ENCODE peak calls at places on chromosome 18, in five cellular contexts. One of them, this sample, is unnamed.

GRCh38 chr18:4020026-4020425 is 435.1 kb downstream of the DLGAP1 start:
- DNase-seq in adrenal gland: no peak
- DNase-seq in OCI-LY7: peak; percentile 11
- DNase-seq in endodermal cell: no peak
- DNase-seq in prostate gland: no peak
- DNase-seq in this sample: no peak

GRCh38 chr18:9796933-9797549 is 88.7 kb upstream of the TXNDC2 start:
- DNase-seq in adrenal gland: no peak
- DNase-seq in OCI-LY7: no peak
- DNase-seq in endodermal cell: no peak
- DNase-seq in prostate gland: no peak
- DNase-seq in this sample: peak; percentile 60

GRCh38 chr18:52060612-52061259 is 279.3 kb upstream of the DCC start:
- DNase-seq in adrenal gland: no peak
- DNase-seq in OCI-LY7: no peak
- DNase-seq in endodermal cell: peak; percentile 44
- DNase-seq in prostate gland: no peak
- DNase-seq in this sample: no peak

GRCh38 chr18:2970762-2971659 is 41.9 kb downstream of the LPIN2 start:
- DNase-seq in adrenal gland: no peak
- DNase-seq in OCI-LY7: no peak
- DNase-seq in endodermal cell: no peak
- DNase-seq in prostate gland: no peak
- DNase-seq in this sample: no peak

GRCh38 chr18:22728481-22729105 is 204.5 kb upstream of the RBBP8 start:
- DNase-seq in adrenal gland: no peak
- DNase-seq in OCI-LY7: no peak
- DNase-seq in endodermal cell: no peak
- DNase-seq in prostate gland: no peak
- DNase-seq in this sample: no peak

GRCh38 chr18:12231040-12231882 is 22.9 kb upstream of the CIDEA start:
- DNase-seq in adrenal gland: no peak
- DNase-seq in OCI-LY7: no peak
- DNase-seq in endodermal cell: no peak
- DNase-seq in prostate gland: no peak
- DNase-seq in this sample: no peak

GRCh38 chr18:48933578-48934399 is 17.0 kb downstream of the SMAD7 start:
- DNase-seq in adrenal gland: no peak
- DNase-seq in OCI-LY7: no peak
- DNase-seq in endodermal cell: no peak
- DNase-seq in prostate gland: no peak
- DNase-seq in this sample: no peak

GRCh38 chr18:46243095-46243494 is 138.9 kb downstream of the HAUS1 start:
- DNase-seq in adrenal gland: no peak
- DNase-seq in OCI-LY7: no peak
- DNase-seq in endodermal cell: no peak
- DNase-seq in prostate gland: no peak
- DNase-seq in this sample: no peak

GRCh38 chr18:22494771-22495170 is 77.1 kb upstream of the CTAGE1 start:
- DNase-seq in adrenal gland: no peak
- DNase-seq in OCI-LY7: no peak
- DNase-seq in endodermal cell: no peak
- DNase-seq in prostate gland: no peak
- DNase-seq in this sample: no peak

GRCh38 chr18:68960355-68960754 is 162.5 kb downstream of the CCDC102B start:
- DNase-seq in adrenal gland: no peak
- DNase-seq in OCI-LY7: no peak
- DNase-seq in endodermal cell: no peak
- DNase-seq in prostate gland: no peak
- DNase-seq in this sample: peak; percentile 65

GRCh38 chr18:67425724-67426123 is 90.8 kb downstream of the DSEL start:
- DNase-seq in adrenal gland: no peak
- DNase-seq in OCI-LY7: no peak
- DNase-seq in endodermal cell: no peak
- DNase-seq in prostate gland: no peak
- DNase-seq in this sample: no peak

GRCh38 chr18:48098538-48098937 is 168.1 kb upstream of the SMAD2 start:
- DNase-seq in adrenal gland: no peak
- DNase-seq in OCI-LY7: no peak
- DNase-seq in endodermal cell: no peak
- DNase-seq in prostate gland: no peak
- DNase-seq in this sample: no peak

GRCh38 chr18:34224423-34225217 is at the start of gene NOL4:
- DNase-seq in adrenal gland: no peak
- DNase-seq in OCI-LY7: no peak
- DNase-seq in endodermal cell: peak; percentile 99
- DNase-seq in prostate gland: peak; percentile 18
- DNase-seq in this sample: peak; percentile 35

GRCh38 chr18:41134426-41134825 is 820.6 kb upstream of the PIK3C3 start:
- DNase-seq in adrenal gland: no peak
- DNase-seq in OCI-LY7: no peak
- DNase-seq in endodermal cell: no peak
- DNase-seq in prostate gland: no peak
- DNase-seq in this sample: no peak

GRCh38 chr18:77209587-77209986 is 40.1 kb upstream of the GALR1 start:
- DNase-seq in adrenal gland: no peak
- DNase-seq in OCI-LY7: no peak
- DNase-seq in endodermal cell: no peak
- DNase-seq in prostate gland: no peak
- DNase-seq in this sample: no peak

GRCh38 chr18:77207540-77207939 is 42.1 kb upstream of the GALR1 start:
- DNase-seq in adrenal gland: peak; percentile 85
- DNase-seq in OCI-LY7: peak; percentile 16
- DNase-seq in endodermal cell: peak; percentile 73
- DNase-seq in prostate gland: no peak
- DNase-seq in this sample: peak; percentile 70

GRCh38 chr18:77210249-77210648 is 39.4 kb upstream of the GALR1 start:
- DNase-seq in adrenal gland: no peak
- DNase-seq in OCI-LY7: no peak
- DNase-seq in endodermal cell: no peak
- DNase-seq in prostate gland: no peak
- DNase-seq in this sample: peak; percentile 26

GRCh38 chr18:77206676-77207370 is 42.8 kb upstream of the GALR1 start:
- DNase-seq in adrenal gland: peak; percentile 45
- DNase-seq in OCI-LY7: no peak
- DNase-seq in endodermal cell: no peak
- DNase-seq in prostate gland: no peak
- DNase-seq in this sample: peak; percentile 76

GRCh38 chr18:77208969-77209368 is 40.7 kb upstream of the GALR1 start:
- DNase-seq in adrenal gland: peak; percentile 59
- DNase-seq in OCI-LY7: peak; percentile 12
- DNase-seq in endodermal cell: no peak
- DNase-seq in prostate gland: no peak
- DNase-seq in this sample: peak; percentile 64
- H3K27ac ChIP-seq in adrenal gland: peak overlapping the region; percentile 4
- H3K27ac ChIP-seq in OCI-LY7: no peak overlapping the region
- H3K27ac ChIP-seq in endodermal cell: no peak overlapping the region
- H3K27ac ChIP-seq in prostate gland: no peak overlapping the region
- H3K27ac ChIP-seq in this sample: no peak overlapping the region

GRCh38 chr18:79426376-79427300 is 30.9 kb downstream of the NFATC1 start:
- DNase-seq in adrenal gland: no peak
- DNase-seq in OCI-LY7: no peak
- DNase-seq in endodermal cell: no peak
- DNase-seq in prostate gland: no peak
- DNase-seq in this sample: peak; percentile 52
- H3K27ac ChIP-seq in adrenal gland: no peak overlapping the region
- H3K27ac ChIP-seq in OCI-LY7: no peak overlapping the region
- H3K27ac ChIP-seq in endodermal cell: no peak overlapping the region
- H3K27ac ChIP-seq in prostate gland: no peak overlapping the region
- H3K27ac ChIP-seq in this sample: no peak overlapping the region

DNA sequence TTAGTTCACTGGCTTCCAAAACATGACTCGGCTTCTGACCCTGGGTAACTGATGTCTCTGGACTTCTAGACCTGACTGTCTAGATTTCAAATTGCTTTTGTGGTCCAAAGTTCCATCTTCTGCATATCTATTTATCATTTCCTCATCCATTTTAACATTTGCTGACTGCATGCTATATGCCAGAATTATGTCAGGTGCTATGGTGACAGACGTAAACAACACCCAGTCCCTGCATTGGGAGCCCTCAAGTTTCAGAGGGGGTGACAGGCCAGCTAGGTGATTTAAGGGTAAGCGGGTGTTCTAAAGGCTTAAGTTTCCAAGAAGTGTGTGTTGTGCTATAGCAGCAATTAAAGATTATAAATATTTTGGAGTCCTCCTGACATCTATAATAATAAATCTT is 140.8 kb downstream of the PIEZO2 start:
- DNase-seq in adrenal gland: no peak
- DNase-seq in OCI-LY7: no peak
- DNase-seq in endodermal cell: no peak
- DNase-seq in prostate gland: no peak
- DNase-seq in this sample: no peak
- H3K27ac ChIP-seq in adrenal gland: no peak overlapping the region
- H3K27ac ChIP-seq in OCI-LY7: no peak overlapping the region
- H3K27ac ChIP-seq in endodermal cell: no peak overlapping the region
- H3K27ac ChIP-seq in prostate gland: no peak overlapping the region
- H3K27ac ChIP-seq in this sample: no peak overlapping the region

GRCh38 chr18:72935744-72936143 is 68.0 kb upstream of the NETO1 start:
- DNase-seq in adrenal gland: no peak
- DNase-seq in OCI-LY7: no peak
- DNase-seq in endodermal cell: no peak
- DNase-seq in prostate gland: no peak
- DNase-seq in this sample: no peak
- H3K27ac ChIP-seq in adrenal gland: no peak overlapping the region
- H3K27ac ChIP-seq in OCI-LY7: no peak overlapping the region
- H3K27ac ChIP-seq in endodermal cell: no peak overlapping the region
- H3K27ac ChIP-seq in prostate gland: no peak overlapping the region
- H3K27ac ChIP-seq in this sample: no peak overlapping the region

GRCh38 chr18:8706545-8706980 is 1.2 kb downstream of the MTCL1 start:
- DNase-seq in adrenal gland: no peak
- DNase-seq in OCI-LY7: peak; percentile 63
- DNase-seq in endodermal cell: no peak
- DNase-seq in prostate gland: no peak
- DNase-seq in this sample: no peak

GRCh38 chr18:8709248-8710059 is 4.1 kb downstream of the MTCL1 start:
- DNase-seq in adrenal gland: no peak
- DNase-seq in OCI-LY7: no peak
- DNase-seq in endodermal cell: no peak
- DNase-seq in prostate gland: no peak
- DNase-seq in this sample: no peak

GRCh38 chr18:8708670-8709069 is 3.3 kb downstream of the MTCL1 start:
- DNase-seq in adrenal gland: no peak
- DNase-seq in OCI-LY7: peak; percentile 36
- DNase-seq in endodermal cell: no peak
- DNase-seq in prostate gland: no peak
- DNase-seq in this sample: no peak

GRCh38 chr18:8706981-8707940 is 1.9 kb downstream of the MTCL1 start:
- DNase-seq in adrenal gland: no peak
- DNase-seq in OCI-LY7: peak; percentile 89
- DNase-seq in endodermal cell: peak; percentile 89
- DNase-seq in prostate gland: peak; percentile 32
- DNase-seq in this sample: peak; percentile 64

GRCh38 chr18:8707946-8708345 is 2.6 kb downstream of the MTCL1 start:
- DNase-seq in adrenal gland: no peak
- DNase-seq in OCI-LY7: no peak
- DNase-seq in endodermal cell: no peak
- DNase-seq in prostate gland: no peak
- DNase-seq in this sample: no peak
- H3K27ac ChIP-seq in adrenal gland: no peak overlapping the region
- H3K27ac ChIP-seq in OCI-LY7: peak overlapping the region; percentile 73
- H3K27ac ChIP-seq in endodermal cell: no peak overlapping the region
- H3K27ac ChIP-seq in prostate gland: no peak overlapping the region
- H3K27ac ChIP-seq in this sample: no peak overlapping the region

DNA sequence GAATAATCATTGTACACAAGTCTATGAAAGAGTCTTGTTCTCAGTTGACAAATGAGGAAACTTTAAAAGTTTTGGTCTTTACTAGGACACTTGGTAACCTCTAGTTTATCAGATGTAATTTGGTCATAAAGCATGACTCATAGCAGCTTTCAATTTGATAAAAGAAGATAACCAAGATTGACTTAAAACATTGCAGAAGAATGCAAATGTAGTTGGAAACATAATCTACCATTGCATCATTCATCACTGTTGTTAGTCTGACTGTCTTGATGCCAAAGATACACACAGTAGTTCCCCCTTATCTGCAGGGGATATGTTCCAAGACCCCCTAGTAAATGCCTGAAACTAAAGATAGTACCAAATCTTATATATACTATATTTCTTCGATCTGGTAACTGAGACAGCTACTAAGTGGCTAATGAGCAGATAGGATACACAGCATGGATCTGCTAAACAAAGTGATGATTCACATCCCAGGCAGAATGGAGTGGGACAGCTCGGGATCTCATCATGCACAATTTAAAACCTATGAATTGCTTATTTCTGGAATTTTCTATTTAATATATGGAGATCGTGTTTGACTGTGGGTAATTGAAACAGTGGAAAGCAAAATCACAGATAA is 131.4 kb upstream of the CCDC68 start:
- DNase-seq in adrenal gland: no peak
- DNase-seq in OCI-LY7: no peak
- DNase-seq in endodermal cell: no peak
- DNase-seq in prostate gland: no peak
- DNase-seq in this sample: no peak
- H3K27ac ChIP-seq in adrenal gland: no peak overlapping the region
- H3K27ac ChIP-seq in OCI-LY7: no peak overlapping the region
- H3K27ac ChIP-seq in endodermal cell: no peak overlapping the region
- H3K27ac ChIP-seq in prostate gland: no peak overlapping the region
- H3K27ac ChIP-seq in this sample: no peak overlapping the region